ENCODE peak calls at places on chromosomes 13 and 19, in nine cellular contexts. F is thoracic aorta, A is left lung, T is astrocyte, Z is pancreas, O is B cell, V is glutamatergic neuron, H is thyroid gland, E is heart left ventricle. M is an unnamed sample.

GRCh38 chr13:31982540-31982939 is 49.0 kb upstream of the FRY start:
- DNase-seq in F (peak; percentile 36), A (no peak), T (peak; percentile 96), Z (peak; percentile 76), O (no peak), V (no peak), H (peak; percentile 46), E (peak; percentile 57), M (no peak)

GRCh38 chr13:74024314-74024713 is 109.9 kb downstream of the KLF12 start:
- DNase-seq in F (no peak), A (no peak), T (no peak), Z (no peak), O (no peak), V (no peak), H (no peak), E (no peak), M (no peak)

GRCh38 chr13:52713894-52714293 is 25.7 kb downstream of the CNMD start:
- DNase-seq in F (no peak), A (no peak), T (no peak), Z (no peak), O (no peak), V (no peak), H (no peak), E (peak; percentile 29), M (no peak)

GRCh38 chr19:8446055-8446709 is 1.4 kb downstream of the HNRNPM start:
- DNase-seq in F (no peak), A (no peak), T (no peak), Z (no peak), O (no peak), V (no peak), H (no peak), E (no peak), M (peak; percentile 48)

GRCh38 chr19:29841209-29841558 is 29.4 kb downstream of the CCNE1 start:
- DNase-seq in F (no peak), A (no peak), T (no peak), Z (no peak), O (no peak), V (no peak), H (no peak), E (no peak), M (peak; percentile 59)

GRCh38 chr19:38389101-38389925 is 816 bp downstream of the SPRED3 start:
- DNase-seq in F (peak; percentile 46), A (no peak), T (peak; percentile 74), Z (no peak), O (no peak), V (peak; percentile 50), H (peak; percentile 27), E (no peak), M (no peak)

GRCh38 chr19:56101746-56102535 is 19.2 kb downstream of the ZNF787 start:
- DNase-seq in F (no peak), A (peak; percentile 72), T (no peak), Z (no peak), O (no peak), V (no peak), H (no peak), E (no peak), M (no peak)

GRCh38 chr13:36536546-36536945 is 104.3 kb downstream of the CCNA1 start:
- DNase-seq in F (no peak), A (no peak), T (peak; percentile 75), Z (no peak), O (no peak), V (no peak), H (no peak), E (no peak), M (no peak)

GRCh38 chr19:14113762-14114414 is 3.7 kb downstream of the PRKACA start:
- DNase-seq in F (no peak), A (peak; percentile 88), T (no peak), Z (peak; percentile 50), O (no peak), V (peak; percentile 31), H (no peak), E (no peak), M (no peak)

GRCh38 chr13:25406377-25406776 is 34.6 kb downstream of the ATP8A2 start:
- DNase-seq in F (no peak), A (no peak), T (no peak), Z (no peak), O (no peak), V (no peak), H (no peak), E (no peak), M (no peak)

GRCh38 chr13:22014469-22014868 is 343.6 kb downstream of the FGF9 start:
- DNase-seq in F (no peak), A (no peak), T (no peak), Z (no peak), O (no peak), V (no peak), H (no peak), E (no peak), M (no peak)

GRCh38 chr13:80340643-80341097 is 256 bp downstream of the SPRY2 start:
- DNase-seq in F (no peak), A (no peak), T (peak; percentile 64), Z (no peak), O (peak; percentile 43), V (no peak), H (no peak), E (peak; percentile 41), M (no peak)

GRCh38 chr13:80339841-80340642 is 884 bp downstream of the SPRY2 start:
- DNase-seq in F (no peak), A (peak; percentile 92), T (peak; percentile 39), Z (peak; percentile 50), O (no peak), V (peak; percentile 64), H (peak; percentile 57), E (peak; percentile 58), M (no peak)

GRCh38 chr13:80342541-80343371 is 1.8 kb upstream of the SPRY2 start:
- DNase-seq in F (no peak), A (peak; percentile 99), T (peak; percentile 48), Z (peak; percentile 92), O (peak; percentile 64), V (peak; percentile 92), H (peak; percentile 80), E (peak; percentile 85), M (no peak)

GRCh38 chr13:80341771-80342271 is 895 bp upstream of the SPRY2 start:
- DNase-seq in F (no peak), A (peak; percentile 82), T (peak; percentile 52), Z (peak; percentile 51), O (no peak), V (peak; percentile 39), H (peak; percentile 70), E (peak; percentile 50), M (no peak)

GRCh38 chr13:80341098-80341701 is at the start of gene SPRY2:
- DNase-seq in F (peak; percentile 91), A (peak; percentile 95), T (peak; percentile 95), Z (peak; percentile 93), O (peak; percentile 55), V (peak; percentile 90), H (peak; percentile 88), E (peak; percentile 94), M (peak; percentile 95)
- TF ChIP-seq CTCF in F (no peak), A (peak; percentile 27), T (no peak), Z (no peak), O (no peak), V (no peak), H (peak; percentile 38), E (peak; percentile 47), M (peak; percentile 43)

GRCh38 chr13:111360452-111360851 is 40.0 kb downstream of the TEX29 start:
- DNase-seq in F (no peak), A (no peak), T (no peak), Z (no peak), O (no peak), V (no peak), H (no peak), E (no peak), M (no peak)

GRCh38 chr13:111361873-111362648 is 41.6 kb downstream of the TEX29 start:
- DNase-seq in F (no peak), A (no peak), T (no peak), Z (no peak), O (no peak), V (no peak), H (no peak), E (no peak), M (no peak)

GRCh38 chr13:111361046-111361872 is 40.8 kb downstream of the TEX29 start:
- DNase-seq in F (no peak), A (no peak), T (no peak), Z (no peak), O (no peak), V (no peak), H (no peak), E (no peak), M (no peak)

GRCh38 chr13:111359930-111360329 is 39.5 kb downstream of the TEX29 start:
- DNase-seq in F (no peak), A (no peak), T (no peak), Z (no peak), O (no peak), V (no peak), H (no peak), E (no peak), M (no peak)

GRCh38 chr13:111359237-111359915 is 38.9 kb downstream of the TEX29 start:
- DNase-seq in F (no peak), A (no peak), T (no peak), Z (no peak), O (no peak), V (no peak), H (no peak), E (no peak), M (no peak)
- TF ChIP-seq CTCF in F (no peak), A (no peak), T (no peak), Z (no peak), O (no peak), V (no peak), H (no peak), E (no peak), M (peak; percentile 27)

GRCh38 chr13:108961542-108962125 is 332.2 kb downstream of the MYO16 start:
- DNase-seq in F (no peak), A (no peak), T (peak; percentile 18), Z (no peak), O (peak; percentile 49), V (no peak), H (no peak), E (no peak), M (no peak)
- TF ChIP-seq CTCF in F (peak; percentile 84), A (peak; percentile 78), T (peak; percentile 92), Z (peak; percentile 75), O (peak; percentile 96), V (peak; percentile 94), H (peak; percentile 86), E (peak; percentile 90), M (peak; percentile 99)

GRCh38 chr19:10295305-10295846 is 5.6 kb downstream of the ICAM5 start:
- DNase-seq in F (no peak), A (peak; percentile 94), T (no peak), Z (no peak), O (peak; percentile 67), V (peak; percentile 39), H (peak; percentile 79), E (no peak), M (no peak)
- TF ChIP-seq CTCF in F (no peak), A (no peak), T (no peak), Z (no peak), O (no peak), V (no peak), H (no peak), E (peak; percentile 20), M (no peak)

GRCh38 chr13:110444226-110444653 is 117.3 kb downstream of the RAB20 start:
- DNase-seq in F (no peak), A (no peak), T (peak; percentile 43), Z (no peak), O (no peak), V (no peak), H (peak; percentile 60), E (no peak), M (no peak)
- TF ChIP-seq CTCF in F (no peak), A (no peak), T (peak; percentile 10), Z (no peak), O (no peak), V (no peak), H (peak; percentile 72), E (peak; percentile 56), M (peak; percentile 66)

GRCh38 chr13:75226092-75226491 is 255.9 kb downstream of the TBC1D4 start:
- DNase-seq in F (no peak), A (peak; percentile 80), T (peak; percentile 31), Z (no peak), O (no peak), V (no peak), H (peak; percentile 70), E (no peak), M (no peak)
- TF ChIP-seq CTCF in F (no peak), A (no peak), T (no peak), Z (no peak), O (no peak), V (no peak), H (no peak), E (no peak), M (no peak)